ENCODE peak calls at places on chromosomes 5 and 9, in nine cellular contexts. Y, A, R, W, H, B, C, P and K are unnamed samples.

GRCh38 chr5:15009420-15009819 is 137.8 kb upstream of the ANKH start:
- DNase-seq in Y (no peak), A (peak; percentile 75), R (no peak), W (no peak), H (peak; percentile 86), B (no peak), C (no peak), P (peak; percentile 93), K (peak; percentile 84)

GRCh38 chr9:20358201-20358600 is 264.1 kb downstream of the MLLT3 start:
- DNase-seq in Y (no peak), A (peak; percentile 68), R (no peak), W (no peak), H (peak; percentile 93), B (no peak), C (no peak), P (peak; percentile 25), K (no peak)

GRCh38 chr5:157222506-157223230 is 42.0 kb downstream of the ITK start:
- DNase-seq in Y (no peak), A (no peak), R (peak; percentile 58), W (no peak), H (no peak), B (no peak), C (no peak), P (no peak), K (peak; percentile 82)

GRCh38 chr5:168528521-168529360 is at the start of gene FBLL1:
- DNase-seq in Y (peak; percentile 39), A (peak; percentile 31), R (peak; percentile 14), W (peak; percentile 14), H (peak; percentile 24), B (no peak), C (peak; percentile 29), P (no peak), K (no peak)

GRCh38 chr9:100394032-100394695 is 32.8 kb upstream of the MSANTD3 start:
- DNase-seq in Y (no peak), A (no peak), R (no peak), W (no peak), H (no peak), B (no peak), C (no peak), P (no peak), K (no peak)

GRCh38 chr5:7857361-7857760 is 6.4 kb upstream of the CFAP90 start:
- DNase-seq in Y (no peak), A (no peak), R (no peak), W (no peak), H (no peak), B (no peak), C (no peak), P (no peak), K (no peak)

GRCh38 chr5:33608476-33609026 is 167.8 kb downstream of the TARS1 start:
- DNase-seq in Y (no peak), A (no peak), R (no peak), W (no peak), H (no peak), B (no peak), C (no peak), P (no peak), K (peak; percentile 6)

GRCh38 chr5:151523335-151523734 is 67.8 kb downstream of the FAT2 start:
- DNase-seq in Y (peak; percentile 20), A (peak; percentile 73), R (peak; percentile 21), W (no peak), H (peak; percentile 73), B (peak; percentile 52), C (peak; percentile 75), P (peak; percentile 22), K (peak; percentile 65)

GRCh38 chr5:157024213-157024959 is 34.5 kb downstream of the HAVCR1 start:
- DNase-seq in Y (no peak), A (no peak), R (no peak), W (no peak), H (no peak), B (no peak), C (no peak), P (no peak), K (no peak)

GRCh38 chr9:88037285-88037845 is 63.0 kb upstream of the CDK20 start:
- DNase-seq in Y (no peak), A (no peak), R (no peak), W (no peak), H (no peak), B (no peak), C (no peak), P (no peak), K (no peak)

GRCh38 chr9:16721972-16722371 is 148.5 kb downstream of the BNC2 start:
- DNase-seq in Y (peak; percentile 69), A (no peak), R (no peak), W (no peak), H (no peak), B (no peak), C (no peak), P (no peak), K (peak; percentile 48)